ENCODE peak calls at places on chromosomes 12 and 14, in four cellular contexts. C is GM12878, V is K562, N is HepG2. E is an unnamed sample.

GRCh38 chr14:39015360-39015961 is 87.6 kb downstream of the SEC23A start:
- DNase-seq in N (peak; percentile 84), C (no peak), V (peak; percentile 30), E (peak; percentile 17)

GRCh38 chr12:108694812-108695278 is 36.5 kb downstream of the CORO1C start:
- DNase-seq in V (peak; percentile 64), N (no peak), C (no peak), E (no peak)

GRCh38 chr12:96141216-96141944 is 52.8 kb upstream of the ELK3 start:
- DNase-seq in C (no peak), V (no peak), N (peak; percentile 13), E (no peak)

GRCh38 chr12:55930771-55931316 is at the start of gene DGKA:
- DNase-seq in V (peak; percentile 57), C (peak; percentile 53), N (peak; percentile 65), E (peak; percentile 55)

GRCh38 chr12:67795235-67795634 is 146.7 kb downstream of the DYRK2 start:
- DNase-seq in V (no peak), C (no peak), N (no peak), E (no peak)

GRCh38 chr12:28899951-28900350 is 249.1 kb upstream of the FAR2 start:
- DNase-seq in C (no peak), V (no peak), N (no peak), E (no peak)

GRCh38 chr14:61229475-61229888 is 51.7 kb downstream of the TMEM30B start:
- DNase-seq in N (peak; percentile 10), V (no peak), C (no peak), E (no peak)

GRCh38 chr14:52906141-52906601 is 44.7 kb downstream of the FERMT2 start:
- DNase-seq in N (no peak), C (no peak), V (no peak), E (no peak)

GRCh38 chr12:96334502-96334901 is 65.7 kb downstream of the CDK17 start:
- DNase-seq in N (peak; percentile 55), C (no peak), V (no peak), E (no peak)

GRCh38 chr14:68937790-68938514 is 41.1 kb downstream of the ACTN1 start:
- DNase-seq in V (no peak), N (no peak), C (no peak), E (peak; percentile 61)

GRCh38 chr14:30223385-30223785 is 295.7 kb upstream of the PRKD1 start:
- DNase-seq in N (peak; percentile 71), V (no peak), C (no peak), E (no peak)

GRCh38 chr12:67070604-67071003 is 198.6 kb upstream of the CAND1 start:
- DNase-seq in N (no peak), V (no peak), C (no peak), E (no peak)

GRCh38 chr12:46998811-46999368 is 80.5 kb upstream of the PCED1B start:
- DNase-seq in C (no peak), V (no peak), N (no peak), E (no peak)

GRCh38 chr12:109458771-109459208 is 18.3 kb downstream of the KCTD10 start:
- DNase-seq in V (no peak), N (no peak), C (no peak), E (peak; percentile 45)

GRCh38 chr14:59769586-59769985 is 101.0 kb downstream of the RTN1 start:
- DNase-seq in N (no peak), V (no peak), C (no peak), E (no peak)

GRCh38 chr14:49796025-49796424 is 28.1 kb downstream of the KLHDC2 start:
- DNase-seq in C (no peak), V (no peak), N (no peak), E (no peak)

GRCh38 chr14:21023817-21024667 is 819 bp downstream of the NDRG2 start:
- DNase-seq in V (no peak), N (peak; percentile 59), C (no peak), E (peak; percentile 17)
- TF ChIP-seq ATF3 in V (no peak), N (no peak), C (no peak), E (no peak)

DNA sequence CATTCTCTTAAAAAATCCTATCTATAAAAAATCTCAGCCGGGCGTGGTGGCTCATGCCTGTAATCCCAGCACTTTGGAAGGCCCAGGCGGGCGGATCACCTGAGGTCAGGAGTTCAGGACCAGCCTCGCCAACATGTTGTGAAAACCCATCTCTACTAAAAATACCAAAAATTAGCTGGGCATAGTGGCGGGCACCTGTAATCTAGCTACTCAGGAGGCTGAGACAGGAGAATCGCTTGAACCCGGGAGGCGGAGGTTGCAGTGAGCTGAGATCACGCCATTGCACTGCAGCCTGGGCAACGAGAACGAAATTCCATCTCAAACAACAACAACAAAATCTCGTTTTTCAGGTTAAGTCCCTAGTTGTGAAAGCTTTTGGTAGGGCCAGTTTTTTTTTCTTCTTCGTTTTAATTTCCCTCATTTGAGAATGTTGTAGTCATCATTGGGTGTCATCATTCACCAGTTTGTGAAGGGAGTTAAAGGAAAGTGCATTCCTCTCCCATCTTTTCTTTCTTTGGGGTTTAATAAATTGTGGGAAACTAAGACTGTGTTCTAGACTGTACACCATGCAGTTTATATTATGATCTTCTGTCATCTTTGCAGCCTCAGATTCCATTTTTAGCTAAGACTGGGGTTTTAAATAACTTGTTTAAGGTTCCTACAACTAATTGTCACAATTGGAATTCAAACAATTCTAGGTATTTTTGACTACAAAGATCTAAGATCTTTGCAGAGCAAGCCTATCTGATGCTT is 23.9 kb downstream of the MDM2 start:
- DNase-seq in C (no peak), V (no peak), N (no peak), E (no peak)
- TF ChIP-seq CREM in C (no peak), V (no peak), N (no peak), E (no peak)

GRCh38 chr12:132364348-132364902 is 35.0 kb upstream of the GALNT9 start:
- DNase-seq in C (no peak), N (no peak), V (no peak), E (no peak)

GRCh38 chr12:132363661-132364347 is 34.4 kb upstream of the GALNT9 start:
- DNase-seq in N (no peak), V (no peak), C (no peak), E (no peak)

GRCh38 chr12:132362966-132363660 is 33.7 kb upstream of the GALNT9 start:
- DNase-seq in C (no peak), V (no peak), N (no peak), E (peak; percentile 6)

GRCh38 chr12:132366341-132366861 is 37.0 kb upstream of the GALNT9 start:
- DNase-seq in N (no peak), C (no peak), V (no peak), E (no peak)

GRCh38 chr12:132365226-132365625 is 35.8 kb upstream of the GALNT9 start:
- DNase-seq in C (no peak), N (no peak), V (no peak), E (no peak)
- TF ChIP-seq ATF3 in C (no peak), N (no peak), V (no peak), E (no peak)

GRCh38 chr12:116244001-116244400 is 33.5 kb downstream of the MED13L start:
- DNase-seq in V (no peak), N (no peak), C (no peak), E (no peak)
- TF ChIP-seq CREM in V (no peak), N (no peak), C (no peak), E (no peak)

GRCh38 chr12:120061815-120062214 is 54.7 kb downstream of the RAB35 start:
- DNase-seq in V (no peak), C (no peak), N (no peak), E (no peak)
- TF ChIP-seq ATF3 in V (no peak), C (no peak), N (no peak), E (no peak)

DNA sequence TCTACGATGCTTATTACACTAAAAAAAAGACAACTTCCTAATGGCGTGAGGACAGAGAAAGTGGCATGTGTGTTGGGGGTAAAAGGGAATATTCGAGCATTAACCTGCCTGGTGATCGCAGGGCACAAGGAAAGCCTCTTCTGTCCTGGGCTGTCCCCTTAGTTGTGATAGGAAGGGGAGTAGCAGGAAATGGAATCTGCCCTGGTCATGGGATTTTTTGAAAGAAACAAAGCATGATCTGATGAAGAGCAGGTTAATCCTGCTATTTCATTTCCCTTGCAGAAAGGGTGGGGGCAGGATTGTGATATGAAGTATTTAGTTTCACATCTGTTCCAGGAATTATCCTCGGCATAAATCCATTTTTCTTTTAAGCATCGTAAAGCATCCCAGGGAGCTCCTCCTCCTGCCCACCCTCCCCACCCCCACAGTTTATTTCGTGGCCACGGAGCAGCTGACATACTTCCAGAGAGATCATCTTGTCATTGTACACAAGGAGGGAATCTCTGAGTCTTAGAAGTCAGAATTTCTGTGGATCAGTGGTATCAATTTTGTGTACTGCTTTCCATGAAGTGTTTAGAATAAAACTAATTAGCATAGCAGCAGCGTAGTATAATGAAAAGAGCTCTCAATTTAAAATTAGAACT is 53.1 kb downstream of the TGFB3 start:
- DNase-seq in N (no peak), V (no peak), C (no peak), E (no peak)
- TF ChIP-seq CREM in N (no peak), V (no peak), C (no peak), E (no peak)

GRCh38 chr14:73785834-73786631 is 65.6 kb upstream of the PTGR2 start:
- DNase-seq in N (peak; percentile 95), V (peak; percentile 52), C (no peak), E (peak; percentile 50)

GRCh38 chr14:73786632-73786941 is 65.0 kb upstream of the PTGR2 start:
- DNase-seq in C (no peak), N (no peak), V (no peak), E (peak; percentile 63)

GRCh38 chr14:73785336-73785833 is 66.2 kb upstream of the PTGR2 start:
- DNase-seq in N (peak; percentile 50), C (no peak), V (no peak), E (no peak)

GRCh38 chr14:73787760-73788508 is 63.7 kb upstream of the PTGR2 start:
- DNase-seq in N (no peak), C (no peak), V (no peak), E (no peak)

GRCh38 chr14:73786942-73787759 is 64.5 kb upstream of the PTGR2 start:
- DNase-seq in V (peak; percentile 72), C (no peak), N (no peak), E (peak; percentile 64)
- TF ChIP-seq ATF3 in V (no peak), C (no peak), N (no peak), E (no peak)

E was measured in WTC11.